ENCODE peak calls at places on chromosomes 7 and 10, in seven cellular contexts. J, C, I, R, S, P and A are unnamed samples.

GRCh38 chr7:104206841-104207240 is 972 bp downstream of the ORC5 start:
- DNase-seq in S (no peak), C (no peak), J (no peak), R (no peak), I (no peak), P (no peak), A (no peak)

GRCh38 chr10:125444790-125445189 is 238.2 kb downstream of the TEX36 start:
- DNase-seq in C (no peak), P (no peak), I (no peak), S (no peak), J (no peak), R (no peak), A (no peak)

GRCh38 chr7:131196808-131197207 is 130.9 kb upstream of the MKLN1 start:
- DNase-seq in C (no peak), I (no peak), S (no peak), R (no peak), P (peak; percentile 17), J (no peak), A (no peak)

GRCh38 chr7:135666836-135667235 is 4.5 kb downstream of the STMP1 start:
- DNase-seq in P (no peak), R (no peak), I (no peak), J (no peak), C (no peak), S (no peak), A (no peak)

GRCh38 chr7:100827330-100828226 is at the start of gene EPHB4:
- DNase-seq in I (peak; percentile 95), C (peak; percentile 87), S (no peak), J (peak; percentile 33), R (peak; percentile 85), P (peak; percentile 82), A (peak; percentile 83)

GRCh38 chr7:47441796-47442744 is 139.8 kb downstream of the TNS3 start:
- DNase-seq in R (no peak), J (no peak), S (no peak), P (no peak), C (no peak), I (no peak), A (no peak)

GRCh38 chr7:43328785-43329380 is 216.4 kb downstream of the HECW1 start:
- DNase-seq in I (no peak), P (no peak), J (no peak), R (no peak), C (peak; percentile 52), S (no peak), A (no peak)

GRCh38 chr10:7239312-7239985 is 171.4 kb downstream of the SFMBT2 start:
- DNase-seq in J (no peak), I (no peak), R (no peak), P (no peak), C (no peak), S (no peak), A (no peak)

GRCh38 chr10:74738985-74739567 is 87.3 kb upstream of the KAT6B start:
- DNase-seq in P (no peak), J (no peak), I (no peak), S (no peak), C (peak; percentile 21), R (no peak), A (no peak)

GRCh38 chr7:120160166-120160565 is 112.8 kb upstream of the KCND2 start:
- DNase-seq in I (no peak), P (no peak), S (no peak), R (no peak), J (no peak), C (no peak), A (no peak)

GRCh38 chr7:65369843-65370242 is 3.8 kb upstream of the ZNF92 start:
- DNase-seq in C (no peak), P (no peak), J (no peak), S (no peak), R (no peak), I (no peak), A (no peak)

GRCh38 chr10:103231047-103231551 is 14.6 kb upstream of the RPEL1 start:
- DNase-seq in J (peak; percentile 94), R (peak; percentile 46), S (no peak), I (no peak), C (no peak), P (no peak), A (no peak)

GRCh38 chr10:84427903-84428650 is 99.7 kb downstream of the CCSER2 start:
- DNase-seq in S (no peak), J (no peak), I (no peak), P (no peak), R (peak; percentile 34), C (no peak), A (no peak)

GRCh38 chr10:116866987-116867595 is 17.8 kb downstream of the ENO4 start:
- DNase-seq in P (no peak), C (no peak), I (no peak), S (no peak), J (no peak), R (no peak), A (no peak)

GRCh38 chr7:112112822-112113255 is 93.4 kb downstream of the DOCK4 start:
- DNase-seq in P (no peak), S (no peak), I (no peak), J (peak; percentile 44), R (no peak), C (no peak), A (no peak)

GRCh38 chr7:71835056-71835455 is 577.1 kb downstream of the CALN1 start:
- DNase-seq in P (no peak), C (no peak), J (no peak), S (no peak), R (no peak), I (no peak), A (no peak)

GRCh38 chr7:6111041-6111440 is 79.9 kb downstream of the ANKRD61 start:
- DNase-seq in P (no peak), C (no peak), S (no peak), I (no peak), J (no peak), R (no peak), A (no peak)

GRCh38 chr7:6107924-6108323 is 76.7 kb downstream of the ANKRD61 start:
- DNase-seq in I (no peak), P (no peak), J (no peak), S (no peak), R (no peak), C (no peak), A (no peak)

DNA sequence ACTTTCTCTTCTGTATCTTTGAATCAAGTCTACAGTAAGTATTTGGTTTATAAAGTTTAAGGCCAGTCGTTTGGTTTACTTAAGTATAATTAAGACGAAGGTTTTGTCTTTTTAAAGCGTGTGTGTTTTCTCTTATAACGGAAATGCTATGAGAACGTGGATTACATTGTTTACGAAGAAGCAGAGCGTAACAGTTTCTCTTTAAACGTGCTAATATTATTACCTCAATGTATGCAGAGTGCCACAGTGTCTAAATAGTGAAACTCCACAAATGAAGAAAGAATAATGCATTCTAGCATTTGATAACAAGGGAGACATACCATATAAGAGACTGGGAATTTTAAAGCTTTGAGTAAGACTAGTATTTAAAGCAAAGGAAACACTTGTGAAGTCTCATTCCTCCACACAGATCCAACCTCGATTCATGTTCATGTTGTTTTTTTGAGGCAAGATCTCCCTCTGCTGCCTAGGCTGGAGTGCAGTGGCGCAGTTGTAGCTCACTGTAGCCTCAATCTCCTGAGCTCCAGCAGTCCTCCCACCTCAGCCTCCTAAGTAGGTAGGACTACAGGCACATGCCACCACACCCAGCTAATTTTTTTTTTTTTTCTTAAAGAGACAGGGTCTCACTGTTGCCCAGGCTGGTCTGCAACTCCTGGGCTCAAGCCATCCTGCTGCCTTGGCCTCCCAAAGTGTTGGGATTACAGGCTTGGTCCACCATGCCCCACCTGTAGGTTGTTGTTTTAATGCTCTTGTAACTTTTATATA is 75.1 kb downstream of the ANKRD61 start:
- DNase-seq in I (no peak), R (no peak), J (peak; percentile 28), C (peak; percentile 21), S (peak; percentile 27), P (no peak), A (no peak)
- TF ChIP-seq CTCF in I (no peak), R (no peak), J (peak; percentile 43), C (no peak), S (peak; percentile 29), P (no peak), A (no peak)

DNA sequence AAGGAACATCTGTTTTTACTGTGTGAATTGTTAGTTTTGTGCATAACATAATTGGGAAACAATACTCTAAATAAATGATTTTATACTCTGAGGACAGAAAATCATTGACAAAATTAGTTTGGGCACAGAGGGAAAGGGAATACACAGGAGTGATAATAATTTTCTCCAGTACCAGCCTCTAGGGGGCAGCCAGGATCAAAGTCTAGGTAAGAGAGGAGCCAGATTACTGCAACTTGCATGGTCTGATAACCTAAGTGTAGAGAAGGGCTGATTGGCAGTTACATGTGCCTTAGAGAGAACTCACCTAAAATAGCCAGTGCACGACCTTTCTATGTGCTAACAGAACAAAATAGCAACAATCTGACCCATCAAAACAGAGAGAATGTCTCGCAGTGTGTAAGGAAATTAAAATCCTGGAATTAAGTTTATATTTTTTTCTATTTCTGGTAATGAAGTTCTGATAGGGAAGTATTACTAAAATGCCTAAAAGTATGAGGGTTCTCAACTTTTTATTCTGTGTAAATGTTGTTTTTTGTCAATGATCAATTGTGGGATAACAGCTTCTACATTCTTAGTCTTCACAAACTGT is 66.3 kb downstream of the EXOC6 start:
- DNase-seq in I (peak; percentile 20), R (peak; percentile 42), P (peak; percentile 54), J (peak; percentile 51), S (peak; percentile 51), C (peak; percentile 19), A (peak; percentile 44)
- TF ChIP-seq CTCF in I (peak; percentile 34), R (no peak), P (peak; percentile 73), J (peak; percentile 86), S (peak; percentile 78), C (peak; percentile 19), A (peak; percentile 71)

GRCh38 chr7:117010375-117011133 is 57.3 kb downstream of the ST7 start:
- DNase-seq in C (no peak), R (no peak), J (no peak), I (no peak), P (no peak), S (no peak), A (no peak)

GRCh38 chr7:117014099-117014656 is 60.9 kb downstream of the ST7 start:
- DNase-seq in R (no peak), S (no peak), P (no peak), I (no peak), J (no peak), C (no peak), A (no peak)

GRCh38 chr7:117011419-117012260 is 58.3 kb downstream of the ST7 start:
- DNase-seq in R (no peak), S (no peak), P (no peak), I (no peak), C (no peak), J (no peak), A (no peak)

GRCh38 chr7:117014673-117015133 is 61.4 kb downstream of the ST7 start:
- DNase-seq in P (no peak), J (no peak), C (peak; percentile 56), S (no peak), R (peak; percentile 56), I (peak; percentile 36), A (no peak)

GRCh38 chr7:117012284-117013174 is 59.2 kb downstream of the ST7 start:
- DNase-seq in C (no peak), P (no peak), R (no peak), I (no peak), S (no peak), J (peak; percentile 30), A (no peak)
- TF ChIP-seq CTCF in C (no peak), P (peak; percentile 56), R (no peak), I (no peak), S (peak; percentile 51), J (peak; percentile 72), A (no peak)

DNA sequence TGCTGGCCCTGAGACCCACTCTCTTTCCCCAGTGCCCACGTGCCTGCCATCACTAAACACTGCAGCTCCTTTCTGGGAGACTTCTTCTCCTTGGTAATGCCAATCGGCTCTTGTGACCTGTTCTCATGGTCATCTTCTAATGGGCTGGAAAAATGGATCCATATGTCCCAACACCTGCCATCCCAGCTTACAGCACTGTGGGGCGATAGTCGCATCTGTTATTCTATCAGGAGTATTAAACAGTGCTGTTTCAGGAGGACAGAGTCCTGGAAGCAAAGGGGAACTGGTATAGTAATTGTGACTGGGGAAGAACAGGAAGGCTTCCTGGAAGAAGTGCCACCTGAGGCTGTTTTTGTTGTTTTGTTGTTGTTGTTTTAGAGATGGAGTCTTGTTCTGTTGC is 411.2 kb downstream of the GLRX3 start:
- DNase-seq in I (no peak), S (no peak), J (no peak), P (no peak), R (no peak), C (no peak), A (no peak)
- TF ChIP-seq CTCF in I (no peak), S (no peak), J (no peak), P (peak; percentile 41), R (no peak), C (no peak), A (no peak)